ENCODE peak calls at places on chromosomes 5 and 9, in ten cellular contexts. D, P, Y, Z, X, R, C, H, M and A are unnamed samples.
A peak's percentile ranks its signal among the peaks of the same experiment; 100 is the strongest.

GRCh38 chr5:56302027-56302426 is 68.9 kb upstream of the ANKRD55 start:
- DNase-seq in Z (no peak), P (peak; percentile 17), C (no peak), D (no peak), M (no peak), R (no peak), X (no peak), H (no peak), Y (no peak), A (no peak)

GRCh38 chr9:124855944-124856773 is 2.9 kb downstream of the WDR38 start:
- DNase-seq in P (peak; percentile 59), C (no peak), R (no peak), Y (no peak), H (no peak), D (no peak), M (peak; percentile 86), Z (no peak), X (no peak), A (peak; percentile 68)

GRCh38 chr5:168656633-168657032 is 77.5 kb upstream of the PANK3 start:
- DNase-seq in H (no peak), Z (no peak), C (no peak), D (no peak), X (no peak), R (no peak), M (no peak), Y (no peak), P (no peak), A (no peak)

GRCh38 chr9:117574099-117574498 is 130.1 kb upstream of the TLR4 start:
- DNase-seq in H (no peak), D (no peak), X (no peak), R (no peak), C (no peak), P (no peak), Y (no peak), M (no peak), Z (no peak), A (no peak)

GRCh38 chr9:94031380-94031779 is 52.9 kb upstream of the PTPDC1 start:
- DNase-seq in P (no peak), C (no peak), R (no peak), M (no peak), D (no peak), H (no peak), X (no peak), Y (no peak), Z (no peak), A (no peak)

GRCh38 chr5:68848086-68848485 is 245.7 kb upstream of the SLC30A5 start:
- DNase-seq in Y (no peak), D (no peak), C (no peak), P (no peak), H (no peak), X (no peak), M (no peak), Z (no peak), R (no peak), A (no peak)

GRCh38 chr9:137745541-137745991 is 126.8 kb downstream of the EHMT1 start:
- DNase-seq in Z (no peak), X (no peak), M (no peak), Y (no peak), P (peak; percentile 15), H (no peak), R (no peak), D (no peak), C (no peak), A (peak; percentile 13)

GRCh38 chr9:35935755-35936509 is 22.0 kb downstream of the OR2S2 start:
- DNase-seq in H (no peak), X (no peak), Z (no peak), D (no peak), P (no peak), Y (no peak), M (no peak), R (no peak), C (no peak), A (no peak)

GRCh38 chr5:14174235-14174636 is 31.1 kb downstream of the TRIO start:
- DNase-seq in P (no peak), R (no peak), D (no peak), X (no peak), Y (no peak), H (no peak), Z (no peak), M (peak; percentile 84), C (no peak), A (no peak)

GRCh38 chr9:101601904-101602765 is 7.4 kb upstream of the PPP3R2 start:
- DNase-seq in Y (peak; percentile 27), Z (no peak), R (peak; percentile 53), X (no peak), P (peak; percentile 46), C (no peak), D (no peak), H (no peak), M (peak; percentile 47), A (peak; percentile 47)

GRCh38 chr5:68335075-68335474 is 119.5 kb downstream of the PIK3R1 start:
- DNase-seq in C (no peak), R (no peak), D (no peak), Y (no peak), M (no peak), H (no peak), Z (no peak), X (no peak), P (no peak), A (no peak)

GRCh38 chr9:37639109-37639748 is 11.5 kb upstream of the FRMPD1 start:
- DNase-seq in M (no peak), X (no peak), Y (no peak), H (no peak), C (no peak), Z (no peak), D (no peak), R (no peak), P (no peak), A (no peak)

DNA sequence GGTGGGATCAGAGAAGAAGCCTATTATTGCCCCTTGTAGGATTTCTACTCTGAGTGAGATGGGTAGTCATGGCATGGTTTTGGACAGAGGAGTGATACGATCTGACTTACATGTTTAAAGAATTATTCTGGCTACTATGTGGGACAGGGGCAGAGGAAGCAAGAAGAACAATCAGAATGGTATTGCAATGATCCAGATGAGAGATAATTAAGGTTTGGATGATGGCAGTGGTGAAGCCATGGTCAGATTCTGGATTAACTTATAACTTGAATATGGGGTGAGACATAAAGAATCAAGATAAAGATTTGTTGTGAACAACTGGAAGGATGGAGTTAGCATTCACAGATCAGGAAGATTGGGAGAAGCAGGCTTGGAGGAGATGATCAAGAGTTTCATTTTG is 3.4 kb upstream of the HEMGN start:
- DNase-seq in X (no peak), Y (no peak), C (no peak), P (no peak), D (no peak), Z (no peak), H (no peak), R (no peak), M (no peak), A (no peak)
- H3K27me3 ChIP-seq in X (no peaks in the 10 kb centered on the region), Y (no peaks in the 10 kb centered on the region), C (no peaks in the 10 kb centered on the region), P (peaks cover 3% of the 10 kb centered on the region), D (no peaks in the 10 kb centered on the region), Z (no peaks in the 10 kb centered on the region), H (peaks cover 53% of the 10 kb centered on the region), R (peaks cover 68% of the 10 kb centered on the region), M (no peaks in the 10 kb centered on the region), A (no peaks in the 10 kb centered on the region)

GRCh38 chr5:569358-569867 is 42.7 kb upstream of the CEP72 start:
- DNase-seq in C (no peak), R (no peak), H (no peak), P (no peak), M (no peak), D (no peak), Z (no peak), Y (no peak), X (no peak), A (peak; percentile 18)
- H3K27me3 ChIP-seq in C (peaks cover 6% of the 10 kb centered on the region), R (peaks cover 55% of the 10 kb centered on the region), H (peaks cover 89% of the 10 kb centered on the region), P (peaks cover 74% of the 10 kb centered on the region), M (no peaks in the 10 kb centered on the region), D (peaks cover 4% of the 10 kb centered on the region), Z (no peaks in the 10 kb centered on the region), Y (no peaks in the 10 kb centered on the region), X (peaks cover 19% of the 10 kb centered on the region), A (no peaks in the 10 kb centered on the region)

GRCh38 chr9:18072967-18073366 is 401.0 kb upstream of the ADAMTSL1 start:
- DNase-seq in R (no peak), X (no peak), M (peak; percentile 62), P (no peak), C (no peak), H (no peak), D (no peak), Y (no peak), Z (no peak), A (no peak)
- H3K27me3 ChIP-seq in R (no peaks in the 10 kb centered on the region), X (no peaks in the 10 kb centered on the region), M (no peaks in the 10 kb centered on the region), P (no peaks in the 10 kb centered on the region), C (no peaks in the 10 kb centered on the region), H (no peaks in the 10 kb centered on the region), D (no peaks in the 10 kb centered on the region), Y (no peaks in the 10 kb centered on the region), Z (no peaks in the 10 kb centered on the region), A (no peaks in the 10 kb centered on the region)

GRCh38 chr5:477247-477646 is 34.3 kb downstream of the EXOC3 start:
- DNase-seq in H (no peak), R (no peak), Z (no peak), Y (no peak), D (no peak), X (no peak), M (no peak), C (no peak), P (no peak), A (no peak)
- H3K27me3 ChIP-seq in H (peaks cover 73% of the 10 kb centered on the region), R (no peaks in the 10 kb centered on the region), Z (no peaks in the 10 kb centered on the region), Y (peaks cover 38% of the 10 kb centered on the region), D (peaks cover 7% of the 10 kb centered on the region), X (peaks cover 35% of the 10 kb centered on the region), M (peaks cover 24% of the 10 kb centered on the region), C (peaks cover 23% of the 10 kb centered on the region), P (peaks cover 72% of the 10 kb centered on the region), A (no peaks in the 10 kb centered on the region)

GRCh38 chr9:488448-488847 is 273.8 kb downstream of the DOCK8 start:
- DNase-seq in M (no peak), R (no peak), X (no peak), Z (no peak), H (no peak), C (no peak), D (no peak), Y (no peak), P (no peak), A (no peak)
- H3K27me3 ChIP-seq in M (no peaks in the 10 kb centered on the region), R (no peaks in the 10 kb centered on the region), X (no peaks in the 10 kb centered on the region), Z (no peaks in the 10 kb centered on the region), H (no peaks in the 10 kb centered on the region), C (no peaks in the 10 kb centered on the region), D (no peaks in the 10 kb centered on the region), Y (no peaks in the 10 kb centered on the region), P (peaks cover 8% of the 10 kb centered on the region), A (no peaks in the 10 kb centered on the region)